ENCODE peak calls at places on chromosome 14, in nine cellular contexts. One of them, this sample, is unnamed.

GRCh38 chr14:104563742-104564615 is 15.6 kb upstream of the C14orf180 start:
- DNase-seq in suprapubic skin: peak; percentile 82
- DNase-seq in A549: peak; percentile 77
- DNase-seq in HepG2: peak; percentile 18
- DNase-seq in tibial nerve: peak; percentile 60
- DNase-seq in stomach: peak; percentile 75
- DNase-seq in sigmoid colon: peak; percentile 81
- DNase-seq in transverse colon: peak; percentile 71
- DNase-seq in K562: peak; percentile 80
- DNase-seq in this sample: peak; percentile 84

GRCh38 chr14:102933618-102934231 is 11.3 kb downstream of the AMN start:
- DNase-seq in suprapubic skin: peak; percentile 57
- DNase-seq in A549: no peak
- DNase-seq in HepG2: peak; percentile 21
- DNase-seq in tibial nerve: no peak
- DNase-seq in stomach: no peak
- DNase-seq in sigmoid colon: no peak
- DNase-seq in transverse colon: no peak
- DNase-seq in K562: no peak
- DNase-seq in this sample: no peak

GRCh38 chr14:66403183-66403582 is 83.0 kb upstream of the CCDC196 start:
- DNase-seq in suprapubic skin: no peak
- DNase-seq in A549: peak; percentile 59
- DNase-seq in HepG2: peak; percentile 40
- DNase-seq in tibial nerve: no peak
- DNase-seq in stomach: no peak
- DNase-seq in sigmoid colon: no peak
- DNase-seq in transverse colon: no peak
- DNase-seq in K562: no peak
- DNase-seq in this sample: no peak

GRCh38 chr14:102185360-102185759 is 45.7 kb downstream of the WDR20 start:
- DNase-seq in suprapubic skin: no peak
- DNase-seq in A549: peak; percentile 88
- DNase-seq in HepG2: peak; percentile 73
- DNase-seq in tibial nerve: no peak
- DNase-seq in stomach: peak; percentile 58
- DNase-seq in sigmoid colon: peak; percentile 8
- DNase-seq in transverse colon: no peak
- DNase-seq in K562: no peak
- DNase-seq in this sample: no peak

GRCh38 chr14:69055125-69055524 is 76.0 kb upstream of the ACTN1 start:
- DNase-seq in suprapubic skin: no peak
- DNase-seq in A549: no peak
- DNase-seq in HepG2: no peak
- DNase-seq in tibial nerve: no peak
- DNase-seq in stomach: no peak
- DNase-seq in sigmoid colon: no peak
- DNase-seq in transverse colon: no peak
- DNase-seq in K562: no peak
- DNase-seq in this sample: no peak

GRCh38 chr14:68364823-68365222 is 428.0 kb downstream of the ZFP36L1 start:
- DNase-seq in suprapubic skin: no peak
- DNase-seq in A549: no peak
- DNase-seq in HepG2: no peak
- DNase-seq in tibial nerve: no peak
- DNase-seq in stomach: no peak
- DNase-seq in sigmoid colon: no peak
- DNase-seq in transverse colon: no peak
- DNase-seq in K562: no peak
- DNase-seq in this sample: no peak

GRCh38 chr14:90678420-90678819 is 137.8 kb downstream of the TTC7B start:
- DNase-seq in suprapubic skin: no peak
- DNase-seq in A549: no peak
- DNase-seq in HepG2: no peak
- DNase-seq in tibial nerve: no peak
- DNase-seq in stomach: no peak
- DNase-seq in sigmoid colon: no peak
- DNase-seq in transverse colon: no peak
- DNase-seq in K562: no peak
- DNase-seq in this sample: no peak

GRCh38 chr14:65230287-65230728 is 128.0 kb upstream of the MAX start:
- DNase-seq in suprapubic skin: no peak
- DNase-seq in A549: peak; percentile 37
- DNase-seq in HepG2: peak; percentile 96
- DNase-seq in tibial nerve: peak; percentile 47
- DNase-seq in stomach: peak; percentile 83
- DNase-seq in sigmoid colon: peak; percentile 70
- DNase-seq in transverse colon: no peak
- DNase-seq in K562: peak; percentile 18
- DNase-seq in this sample: peak; percentile 29

GRCh38 chr14:51869426-51870113 is 9.2 kb downstream of the GNG2 start:
- DNase-seq in suprapubic skin: no peak
- DNase-seq in A549: no peak
- DNase-seq in HepG2: no peak
- DNase-seq in tibial nerve: no peak
- DNase-seq in stomach: no peak
- DNase-seq in sigmoid colon: no peak
- DNase-seq in transverse colon: no peak
- DNase-seq in K562: no peak
- DNase-seq in this sample: no peak

GRCh38 chr14:35435177-35435576 is 30.6 kb upstream of the NFKBIA start:
- DNase-seq in suprapubic skin: no peak
- DNase-seq in A549: no peak
- DNase-seq in HepG2: no peak
- DNase-seq in tibial nerve: no peak
- DNase-seq in stomach: no peak
- DNase-seq in sigmoid colon: no peak
- DNase-seq in transverse colon: no peak
- DNase-seq in K562: no peak
- DNase-seq in this sample: no peak

GRCh38 chr14:54564799-54565235 is 2.1 kb upstream of the SAMD4A start:
- DNase-seq in suprapubic skin: no peak
- DNase-seq in A549: peak; percentile 66
- DNase-seq in HepG2: peak; percentile 13
- DNase-seq in tibial nerve: peak; percentile 57
- DNase-seq in stomach: no peak
- DNase-seq in sigmoid colon: peak; percentile 69
- DNase-seq in transverse colon: no peak
- DNase-seq in K562: no peak
- DNase-seq in this sample: no peak

GRCh38 chr14:50523271-50524041 is 8.9 kb downstream of the MAP4K5 start:
- DNase-seq in suprapubic skin: no peak
- DNase-seq in A549: no peak
- DNase-seq in HepG2: no peak
- DNase-seq in tibial nerve: no peak
- DNase-seq in stomach: no peak
- DNase-seq in sigmoid colon: no peak
- DNase-seq in transverse colon: no peak
- DNase-seq in K562: no peak
- DNase-seq in this sample: no peak

GRCh38 chr14:63787995-63788946 is 60.4 kb upstream of the SGPP1 start:
- DNase-seq in suprapubic skin: no peak
- DNase-seq in A549: no peak
- DNase-seq in HepG2: no peak
- DNase-seq in tibial nerve: no peak
- DNase-seq in stomach: no peak
- DNase-seq in sigmoid colon: no peak
- DNase-seq in transverse colon: no peak
- DNase-seq in K562: no peak
- DNase-seq in this sample: no peak

GRCh38 chr14:38143170-38143569 is 64.5 kb upstream of the SSTR1 start:
- DNase-seq in suprapubic skin: no peak
- DNase-seq in A549: no peak
- DNase-seq in HepG2: no peak
- DNase-seq in tibial nerve: no peak
- DNase-seq in stomach: no peak
- DNase-seq in sigmoid colon: no peak
- DNase-seq in transverse colon: no peak
- DNase-seq in K562: no peak
- DNase-seq in this sample: no peak

GRCh38 chr14:79281244-79282199 is 929.8 kb downstream of the DIO2 start:
- DNase-seq in suprapubic skin: no peak
- DNase-seq in A549: no peak
- DNase-seq in HepG2: no peak
- DNase-seq in tibial nerve: no peak
- DNase-seq in stomach: no peak
- DNase-seq in sigmoid colon: no peak
- DNase-seq in transverse colon: no peak
- DNase-seq in K562: no peak
- DNase-seq in this sample: no peak

GRCh38 chr14:79280400-79280670 is 931.0 kb downstream of the DIO2 start:
- DNase-seq in suprapubic skin: no peak
- DNase-seq in A549: no peak
- DNase-seq in HepG2: no peak
- DNase-seq in tibial nerve: no peak
- DNase-seq in stomach: no peak
- DNase-seq in sigmoid colon: no peak
- DNase-seq in transverse colon: no peak
- DNase-seq in K562: no peak
- DNase-seq in this sample: no peak

GRCh38 chr14:79278286-79278797 is 933.0 kb downstream of the DIO2 start:
- DNase-seq in suprapubic skin: no peak
- DNase-seq in A549: no peak
- DNase-seq in HepG2: no peak
- DNase-seq in tibial nerve: no peak
- DNase-seq in stomach: no peak
- DNase-seq in sigmoid colon: peak; percentile 63
- DNase-seq in transverse colon: no peak
- DNase-seq in K562: no peak
- DNase-seq in this sample: no peak

GRCh38 chr14:79278798-79279644 is 932.3 kb downstream of the DIO2 start:
- DNase-seq in suprapubic skin: peak; percentile 67
- DNase-seq in A549: peak; percentile 73
- DNase-seq in HepG2: peak; percentile 27
- DNase-seq in tibial nerve: peak; percentile 39
- DNase-seq in stomach: peak; percentile 84
- DNase-seq in sigmoid colon: peak; percentile 93
- DNase-seq in transverse colon: peak; percentile 82
- DNase-seq in K562: no peak
- DNase-seq in this sample: peak; percentile 28

GRCh38 chr14:79279645-79280399 is 931.5 kb downstream of the DIO2 start:
- DNase-seq in suprapubic skin: no peak
- DNase-seq in A549: no peak
- DNase-seq in HepG2: no peak
- DNase-seq in tibial nerve: no peak
- DNase-seq in stomach: peak; percentile 25
- DNase-seq in sigmoid colon: no peak
- DNase-seq in transverse colon: peak; percentile 9
- DNase-seq in K562: no peak
- DNase-seq in this sample: no peak
- H3K4me3 ChIP-seq in suprapubic skin: peak overlapping the region; percentile 56
- H3K4me3 ChIP-seq in A549: peak overlapping the region; percentile 59
- H3K4me3 ChIP-seq in HepG2: no peak overlapping the region
- H3K4me3 ChIP-seq in tibial nerve: peak overlapping the region; percentile 41
- H3K4me3 ChIP-seq in stomach: peak overlapping the region; percentile 59
- H3K4me3 ChIP-seq in sigmoid colon: peak overlapping the region; percentile 66
- H3K4me3 ChIP-seq in transverse colon: peak overlapping the region; percentile 33
- H3K4me3 ChIP-seq in K562: no peak overlapping the region
- H3K4me3 ChIP-seq in this sample: peak overlapping the region; percentile 46

DNA sequence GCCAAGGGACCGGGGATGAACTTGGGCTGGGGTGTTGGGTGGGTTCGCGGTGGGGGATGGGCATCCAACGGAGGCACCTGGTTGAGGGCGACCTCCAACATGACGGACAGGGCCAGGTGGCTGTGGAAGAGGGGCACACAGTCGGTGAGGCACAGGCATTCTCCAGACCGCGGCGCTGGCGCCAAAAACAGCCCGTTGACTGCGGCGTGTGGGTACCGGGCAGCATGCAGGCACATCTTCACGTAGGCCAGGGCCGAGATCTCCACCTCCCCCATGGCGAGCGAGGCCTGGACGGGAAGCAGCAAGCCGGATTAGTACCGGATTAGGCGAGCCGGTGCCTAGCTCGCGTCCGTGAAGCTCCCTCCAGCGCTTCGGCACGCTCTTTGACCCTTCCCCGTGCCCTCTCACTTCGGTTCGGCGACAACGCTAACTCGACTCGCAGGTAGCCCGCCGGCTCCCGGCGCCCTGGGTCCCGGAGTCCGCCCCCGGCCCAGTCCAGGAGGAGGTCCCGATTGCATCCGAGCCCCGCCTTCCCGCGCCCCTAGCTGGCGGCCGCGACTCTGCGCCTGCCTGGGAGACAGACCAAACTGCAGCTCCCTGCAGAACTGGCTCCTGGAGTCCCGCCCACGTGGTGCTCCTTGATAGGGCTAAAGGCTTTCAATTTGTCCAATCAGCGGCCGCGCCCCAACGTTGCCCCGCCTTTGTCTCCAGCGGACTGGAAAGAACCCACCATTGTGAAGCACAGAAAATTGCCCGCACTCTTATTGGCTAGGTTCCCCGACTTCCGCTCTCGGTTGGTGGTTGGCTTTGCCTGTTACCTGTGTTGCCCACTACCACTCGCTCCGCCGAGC is at the start of gene EMC9:
- DNase-seq in suprapubic skin: peak; percentile 100
- DNase-seq in A549: peak; percentile 99
- DNase-seq in HepG2: peak; percentile 100
- DNase-seq in tibial nerve: peak; percentile 100
- DNase-seq in stomach: peak; percentile 100
- DNase-seq in sigmoid colon: peak; percentile 100
- DNase-seq in transverse colon: peak; percentile 100
- DNase-seq in K562: peak; percentile 94
- DNase-seq in this sample: peak; percentile 100
- TF ChIP-seq POLR2A in suprapubic skin: no peak
- TF ChIP-seq POLR2A in A549: peak; percentile 81
- TF ChIP-seq POLR2A in HepG2: peak; percentile 88
- TF ChIP-seq POLR2A in tibial nerve: peak; percentile 78
- TF ChIP-seq POLR2A in stomach: no peak
- TF ChIP-seq POLR2A in sigmoid colon: peak; percentile 88
- TF ChIP-seq POLR2A in transverse colon: peak; percentile 89
- TF ChIP-seq POLR2A in K562: peak; percentile 74
- TF ChIP-seq POLR2A in this sample: peak; percentile 80

DNA sequence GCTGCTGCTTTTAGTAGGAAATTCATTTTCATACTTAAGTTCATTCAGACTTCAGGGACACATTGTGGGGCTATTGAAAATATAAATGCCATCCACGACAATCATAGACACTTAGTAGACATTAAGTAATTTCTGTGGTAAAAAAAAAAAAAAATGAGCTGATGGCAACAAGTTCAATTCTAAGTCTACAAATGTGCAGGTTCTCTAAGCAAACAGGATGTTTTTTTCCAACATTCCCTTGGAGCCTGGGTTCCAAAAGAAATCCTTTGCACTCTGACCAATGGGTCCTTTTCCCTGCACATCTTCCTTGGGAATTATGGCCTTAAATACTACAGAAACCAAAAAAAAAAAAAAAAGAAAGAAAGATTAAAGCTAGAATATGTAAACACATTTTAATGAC is 175.6 kb upstream of the HIF1A start:
- DNase-seq in suprapubic skin: no peak
- DNase-seq in A549: no peak
- DNase-seq in HepG2: no peak
- DNase-seq in tibial nerve: no peak
- DNase-seq in stomach: no peak
- DNase-seq in sigmoid colon: no peak
- DNase-seq in transverse colon: no peak
- DNase-seq in K562: no peak
- DNase-seq in this sample: no peak
- TF ChIP-seq EP300 in suprapubic skin: no peak
- TF ChIP-seq EP300 in A549: no peak
- TF ChIP-seq EP300 in HepG2: no peak
- TF ChIP-seq EP300 in tibial nerve: no peak
- TF ChIP-seq EP300 in stomach: no peak
- TF ChIP-seq EP300 in sigmoid colon: no peak
- TF ChIP-seq EP300 in transverse colon: no peak
- TF ChIP-seq EP300 in K562: no peak
- TF ChIP-seq EP300 in this sample: no peak

GRCh38 chr14:33150662-33151061 is 212.0 kb downstream of the NPAS3 start:
- DNase-seq in suprapubic skin: no peak
- DNase-seq in A549: no peak
- DNase-seq in HepG2: no peak
- DNase-seq in tibial nerve: no peak
- DNase-seq in stomach: no peak
- DNase-seq in sigmoid colon: no peak
- DNase-seq in transverse colon: no peak
- DNase-seq in K562: no peak
- DNase-seq in this sample: no peak
- H3K4me3 ChIP-seq in suprapubic skin: no peak overlapping the region
- H3K4me3 ChIP-seq in A549: no peak overlapping the region
- H3K4me3 ChIP-seq in HepG2: no peak overlapping the region
- H3K4me3 ChIP-seq in tibial nerve: no peak overlapping the region
- H3K4me3 ChIP-seq in stomach: no peak overlapping the region
- H3K4me3 ChIP-seq in sigmoid colon: no peak overlapping the region
- H3K4me3 ChIP-seq in transverse colon: no peak overlapping the region
- H3K4me3 ChIP-seq in K562: no peak overlapping the region
- H3K4me3 ChIP-seq in this sample: no peak overlapping the region